ENCODE peak calls at places on chromosomes 6 and 20, in four cellular contexts. V, Y, B and R are unnamed samples.

GRCh38 chr6:558089-558488 is 98.8 kb downstream of the HUS1B start:
- DNase-seq in V (no peak), Y (no peak), B (no peak), R (no peak)

GRCh38 chr6:12160350-12160749 is 129.8 kb upstream of the EDN1 start:
- DNase-seq in V (no peak), Y (no peak), B (peak), R (no peak)

GRCh38 chr6:11230158-11231107 is 2.0 kb downstream of the NEDD9 start:
- DNase-seq in V (no peak), Y (no peak), B (no peak), R (no peak)

GRCh38 chr6:73079611-73079955 is 145.7 kb downstream of the KHDC1L start:
- DNase-seq in V (no peak), Y (no peak), B (peak), R (no peak)

GRCh38 chr20:46214831-46215488 is 93.3 kb downstream of the CDH22 start:
- DNase-seq in V (no peak), Y (no peak), B (peak), R (no peak)

GRCh38 chr6:33549196-33549595 is 30.9 kb downstream of the BAK1 start:
- DNase-seq in V (no peak), Y (no peak), B (peak), R (no peak)

GRCh38 chr6:100309174-100309573 is 155.5 kb downstream of the SIM1 start:
- DNase-seq in V (no peak), Y (no peak), B (no peak), R (no peak)

GRCh38 chr6:113402541-113402940 is 454.6 kb upstream of the MARCKS start:
- DNase-seq in V (no peak), Y (no peak), B (no peak), R (no peak)

GRCh38 chr6:40077315-40077714 is 143.1 kb upstream of the MOCS1 start:
- DNase-seq in V (no peak), Y (no peak), B (peak), R (no peak)

GRCh38 chr6:7974932-7975763 is 64.6 kb upstream of the TXNDC5 start:
- DNase-seq in V (no peak), Y (no peak), B (peak), R (no peak)

GRCh38 chr6:112237644-112238043 is 16.7 kb downstream of the LAMA4 start:
- DNase-seq in V (no peak), Y (no peak), B (peak), R (no peak)

DNA sequence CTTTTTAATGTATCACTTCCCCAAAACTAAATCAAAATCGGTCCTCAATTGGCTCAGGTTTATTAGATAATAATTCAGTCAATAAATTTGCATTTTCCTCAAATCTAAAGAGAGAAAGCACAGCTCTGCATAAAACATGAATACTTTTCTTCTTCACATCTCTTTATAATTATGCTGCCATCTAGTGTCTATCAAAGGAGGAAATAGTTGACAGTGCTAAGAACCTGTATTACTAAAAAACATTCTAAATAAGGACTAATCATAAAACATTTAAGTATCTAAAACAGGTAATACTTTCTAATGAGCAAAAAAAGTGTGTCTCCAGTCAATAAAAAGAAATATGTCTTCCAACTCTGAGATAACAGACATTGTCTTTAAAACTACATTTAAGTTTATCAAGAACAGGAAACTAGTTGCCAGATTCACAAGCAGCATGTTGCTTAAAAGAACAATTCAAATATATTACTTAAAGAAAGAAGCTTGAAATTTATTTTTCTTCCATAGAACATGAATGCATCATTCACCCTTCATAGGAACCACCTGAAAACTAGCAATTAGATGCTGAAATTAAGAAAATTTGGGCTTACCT is 56.5 kb upstream of the DST start:
- DNase-seq in V (no peak), Y (no peak), B (peak), R (no peak)
- TF ChIP-seq CTCF in V (peak), Y (peak), B (peak), R (peak)

GRCh38 chr6:157981395-157982296 is at the start of gene SYNJ2:
- DNase-seq in V (peak), Y (peak), B (peak), R (peak)
- TF ChIP-seq CTCF in V (peak), Y (peak), B (peak), R (peak)

DNA sequence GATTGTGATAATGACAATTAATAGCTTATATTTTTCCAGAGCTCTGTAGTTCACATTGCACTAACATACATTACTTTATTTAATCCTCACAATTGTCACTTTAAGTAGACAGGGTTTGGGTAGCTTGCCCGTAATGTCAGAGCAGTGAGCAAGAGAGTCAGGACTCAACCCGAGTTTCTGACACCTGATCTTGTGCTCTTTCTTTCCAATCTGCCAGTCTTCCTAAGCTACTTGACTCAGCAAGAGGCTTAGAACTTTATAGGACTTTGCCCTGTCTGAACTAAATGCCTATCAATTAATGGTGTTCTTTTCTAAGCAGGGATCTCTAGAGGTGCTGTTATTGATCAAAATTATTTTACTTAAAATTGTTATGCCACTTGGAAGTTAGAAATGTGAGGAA is 78.3 kb downstream of the PPP1R14C start:
- DNase-seq in V (no peak), Y (no peak), B (no peak), R (no peak)
- TF ChIP-seq CTCF in V (no peak), Y (no peak), B (no peak), R (no peak)

DNA sequence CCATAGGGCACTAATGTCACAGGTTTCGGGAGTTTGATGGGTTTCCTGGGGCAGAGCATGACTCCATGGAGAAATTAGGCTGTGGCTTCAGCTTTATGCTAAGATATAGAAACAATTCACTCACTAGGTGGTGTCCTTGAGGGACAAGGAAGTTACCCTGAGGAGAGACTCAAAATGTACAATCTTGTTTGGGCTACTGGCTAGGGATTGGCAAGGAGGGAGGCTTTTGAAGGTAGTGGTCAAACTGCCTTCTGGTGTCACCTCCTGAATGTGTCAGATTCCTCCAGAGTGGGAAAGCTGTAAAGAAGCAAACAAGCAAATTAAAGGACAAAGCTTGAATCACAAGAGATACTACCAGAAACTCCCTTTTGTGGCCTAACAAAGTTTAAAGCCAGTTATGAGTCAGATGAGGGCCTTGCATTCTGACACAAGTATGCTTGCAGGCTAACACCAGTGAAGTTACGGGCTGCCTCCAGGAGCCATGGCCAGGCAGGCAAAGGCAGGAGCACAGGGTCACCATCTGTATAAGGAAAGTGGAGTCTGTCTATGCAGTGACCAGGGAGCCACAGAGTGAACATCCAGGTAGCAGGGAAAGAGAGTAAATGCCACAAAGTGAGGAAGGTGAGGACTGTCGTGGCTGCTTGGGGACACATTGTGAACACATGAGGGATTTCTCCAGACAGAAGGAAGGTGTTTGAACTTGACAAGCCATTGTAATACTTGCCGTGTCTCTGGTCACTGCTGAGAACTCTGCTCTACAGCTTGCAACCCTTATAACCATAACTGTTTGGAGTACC is 107.7 kb upstream of the DTNBP1 start:
- DNase-seq in V (no peak), Y (no peak), B (no peak), R (no peak)
- TF ChIP-seq CTCF in V (no peak), Y (peak), B (no peak), R (no peak)

GRCh38 chr6:48087448-48087847 is 23.5 kb downstream of the PTCHD4 start:
- DNase-seq in V (no peak), Y (no peak), B (peak), R (no peak)
- TF ChIP-seq CTCF in V (peak), Y (peak), B (peak), R (no peak)